ENCODE peak calls at places on chromosomes 1 and 21, in six cellular contexts. N is NCI-H460, H is suprapubic skin, R is AG08396, Z is cardiac muscle cell, C is ELR. V is an unnamed sample.

GRCh38 chr1:18592368-18592767 is 38.3 kb upstream of the PAX7 start:
- DNase-seq in N (no peak), H (no peak), R (no peak), Z (no peak), C (no peak), V (no peak)

GRCh38 chr21:38439336-38439900 is 58.9 kb downstream of the ERG start:
- DNase-seq in N (no peak), H (no peak), R (no peak), Z (no peak), C (no peak), V (no peak)

GRCh38 chr1:46184920-46185658 is 8.8 kb upstream of the P3R3URF start:
- DNase-seq in N (no peak), H (no peak), R (no peak), Z (no peak), C (no peak), V (no peak)

GRCh38 chr1:244896550-244896949 is 32.2 kb upstream of the HNRNPU start:
- DNase-seq in N (no peak), H (no peak), R (peak), Z (no peak), C (peak), V (no peak)

GRCh38 chr1:166080965-166081870 is 85.6 kb downstream of the FAM78B start:
- DNase-seq in N (no peak), H (no peak), R (no peak), Z (no peak), C (no peak), V (no peak)

GRCh38 chr1:56576880-56577858 is 2.2 kb downstream of the PLPP3 start:
- DNase-seq in N (no peak), H (no peak), R (peak), Z (peak), C (peak), V (no peak)

GRCh38 chr1:204089044-204089751 is 16.3 kb downstream of the SOX13 start:
- DNase-seq in N (no peak), H (peak), R (no peak), Z (no peak), C (peak), V (no peak)

GRCh38 chr1:173420330-173420806 is 56.8 kb upstream of the PRDX6 start:
- DNase-seq in N (peak), H (peak), R (peak), Z (peak), C (peak), V (no peak)

GRCh38 chr1:185409763-185410528 is 92.9 kb upstream of the IVNS1ABP start:
- DNase-seq in N (no peak), H (no peak), R (no peak), Z (no peak), C (no peak), V (no peak)

GRCh38 chr1:2324553-2325366 is 66.6 kb downstream of the MORN1 start:
- DNase-seq in N (no peak), H (no peak), R (no peak), Z (no peak), C (no peak), V (no peak)

GRCh38 chr21:37792046-37792445 is 124.2 kb downstream of the KCNJ6 start:
- DNase-seq in N (no peak), H (no peak), R (no peak), Z (no peak), C (no peak), V (no peak)

GRCh38 chr1:169933999-169934725 is 40.5 kb upstream of the SCYL3 start:
- DNase-seq in N (peak), H (no peak), R (no peak), Z (no peak), C (peak), V (no peak)

GRCh38 chr1:206049919-206050600 is 2.9 kb upstream of the RHEX start:
- DNase-seq in N (no peak), H (no peak), R (no peak), Z (no peak), C (no peak), V (no peak)

GRCh38 chr1:91872560-91873081 is 13.3 kb downstream of the TGFBR3 start:
- DNase-seq in N (no peak), H (no peak), R (no peak), Z (no peak), C (peak), V (no peak)

GRCh38 chr1:151187205-151187604 is 2.8 kb downstream of the VPS72 start:
- DNase-seq in N (no peak), H (no peak), R (no peak), Z (no peak), C (no peak), V (no peak)

GRCh38 chr21:35084869-35085268 is 35.8 kb upstream of the RUNX1 start:
- DNase-seq in N (peak), H (no peak), R (peak), Z (no peak), C (peak), V (no peak)